ENCODE peak calls at places on chromosomes 7 and 10, in four cellular contexts. Z, B, S and M are unnamed samples. For H3K27me3, the result is how much of the 10 kb centered on the place peaks cover.

GRCh38 chr10:6133331-6134098 is 44.7 kb downstream of the RBM17 start:
- DNase-seq in Z (no peak), B (no peak), S (no peak), M (no peak)

GRCh38 chr7:68760556-68760955 is 837.7 kb upstream of the AUTS2 start:
- DNase-seq in Z (no peak), B (no peak), S (no peak), M (no peak)

GRCh38 chr7:23356168-23356567 is 57.0 kb downstream of the MALSU1 start:
- DNase-seq in Z (no peak), B (no peak), S (no peak), M (no peak)

GRCh38 chr10:131725736-131726459 is 174.9 kb upstream of the PPP2R2D start:
- DNase-seq in Z (no peak), B (no peak), S (no peak), M (peak)

GRCh38 chr7:57579454-57579853 is 129.5 kb downstream of the ZNF716 start:
- DNase-seq in Z (no peak), B (no peak), S (no peak), M (no peak)

GRCh38 chr10:78045237-78045636 is 11.6 kb downstream of the RPS24 start:
- DNase-seq in Z (no peak), B (no peak), S (no peak), M (no peak)

GRCh38 chr10:124728071-124728829 is 15.9 kb downstream of the FAM53B start:
- DNase-seq in Z (no peak), B (no peak), S (no peak), M (peak)

GRCh38 chr10:106348933-106349332 is 815.6 kb downstream of the SORCS1 start:
- DNase-seq in Z (no peak), B (no peak), S (no peak), M (no peak)

GRCh38 chr7:907158-907980 is 31.0 kb downstream of the GET4 start:
- DNase-seq in Z (no peak), B (no peak), S (no peak), M (no peak)

GRCh38 chr10:59393349-59393748 is 31.0 kb upstream of the FAM13C start:
- DNase-seq in Z (no peak), B (no peak), S (no peak), M (no peak)

GRCh38 chr7:45652630-45653029 is 78.5 kb downstream of the ADCY1 start:
- DNase-seq in Z (no peak), B (no peak), S (no peak), M (no peak)

GRCh38 chr10:2121944-2122343 is 384.6 kb upstream of the ADARB2 start:
- DNase-seq in Z (no peak), B (no peak), S (no peak), M (no peak)

GRCh38 chr7:114901771-114902170 is 20.1 kb upstream of the MDFIC start:
- DNase-seq in Z (no peak), B (no peak), S (peak), M (no peak)

GRCh38 chr10:71740069-71740468 is 20.5 kb upstream of the C10orf105 start:
- DNase-seq in Z (no peak), B (no peak), S (peak), M (no peak)

GRCh38 chr7:74082770-74083116 is 861 bp upstream of the LIMK1 start:
- DNase-seq in Z (no peak), B (no peak), S (no peak), M (no peak)

GRCh38 chr7:7272294-7272693 is 90.0 kb downstream of the C1GALT1 start:
- DNase-seq in Z (no peak), B (no peak), S (no peak), M (no peak)

GRCh38 chr7:158999496-158999895 is 143.1 kb downstream of the DYNC2I1 start:
- DNase-seq in Z (no peak), B (no peak), S (no peak), M (no peak)

GRCh38 chr10:132946806-132947530 is 4.6 kb upstream of the CFAP46 start:
- DNase-seq in Z (no peak), B (peak), S (no peak), M (no peak)

GRCh38 chr10:34295142-34295548 is 520.0 kb downstream of the PARD3 start:
- DNase-seq in Z (no peak), B (no peak), S (no peak), M (no peak)

GRCh38 chr10:86592413-86592812 is 61.9 kb upstream of the OPN4 start:
- DNase-seq in Z (peak), B (peak), S (peak), M (no peak)

GRCh38 chr10:131851332-131851731 is 49.5 kb upstream of the PPP2R2D start:
- DNase-seq in Z (no peak), B (no peak), S (no peak), M (peak)

GRCh38 chr7:4791738-4792536 is 16.5 kb downstream of the AP5Z1 start:
- DNase-seq in Z (peak), B (peak), S (no peak), M (peak)

GRCh38 chr10:67402620-67403019 is 293.4 kb downstream of the CTNNA3 start:
- DNase-seq in Z (no peak), B (no peak), S (no peak), M (no peak)

GRCh38 chr10:129707406-129708388 is 240.7 kb downstream of the MGMT start:
- DNase-seq in Z (no peak), B (no peak), S (no peak), M (no peak)

GRCh38 chr7:1738956-1739355 is 68.9 kb downstream of the ELFN1 start:
- DNase-seq in Z (no peak), B (no peak), S (no peak), M (no peak)

GRCh38 chr7:134710854-134711624 is 64.4 kb downstream of the BPGM start:
- DNase-seq in Z (no peak), B (no peak), S (peak), M (no peak)

GRCh38 chr7:69603937-69604494 is 5.7 kb downstream of the AUTS2 start:
- DNase-seq in Z (no peak), B (no peak), S (no peak), M (no peak)

GRCh38 chr10:93580824-93581223 is 14.4 kb downstream of the FFAR4 start:
- DNase-seq in Z (no peak), B (no peak), S (no peak), M (no peak)

GRCh38 chr7:143884978-143885559 is 16.9 kb downstream of the TCAF1 start:
- DNase-seq in Z (no peak), B (peak), S (no peak), M (peak)
- H3K4me3 ChIP-seq in Z (no peak), B (peak), S (no peak), M (peak)

GRCh38 chr7:116579322-116579721 is 54.5 kb downstream of the CAV1 start:
- DNase-seq in Z (no peak), B (no peak), S (no peak), M (no peak)

GRCh38 chr7:116579835-116580234 is 55.0 kb downstream of the CAV1 start:
- DNase-seq in Z (no peak), B (no peak), S (no peak), M (no peak)

GRCh38 chr7:116576350-116577319 is 51.8 kb downstream of the CAV1 start:
- DNase-seq in Z (no peak), B (no peak), S (peak), M (peak)

GRCh38 chr7:116577320-116577871 is 52.6 kb downstream of the CAV1 start:
- DNase-seq in Z (no peak), B (no peak), S (no peak), M (no peak)

GRCh38 chr7:116578526-116578925 is 53.7 kb downstream of the CAV1 start:
- DNase-seq in Z (no peak), B (no peak), S (no peak), M (no peak)
- H3K27ac ChIP-seq in Z (no peak), B (no peak), S (no peak), M (no peak)

GRCh38 chr7:121327671-121328070 is 1.1 kb upstream of the WNT16 start:
- DNase-seq in Z (no peak), B (no peak), S (no peak), M (no peak)
- H3K27me3 ChIP-seq in Z (under half), B (half or more), S (under half), M (under half)

DNA sequence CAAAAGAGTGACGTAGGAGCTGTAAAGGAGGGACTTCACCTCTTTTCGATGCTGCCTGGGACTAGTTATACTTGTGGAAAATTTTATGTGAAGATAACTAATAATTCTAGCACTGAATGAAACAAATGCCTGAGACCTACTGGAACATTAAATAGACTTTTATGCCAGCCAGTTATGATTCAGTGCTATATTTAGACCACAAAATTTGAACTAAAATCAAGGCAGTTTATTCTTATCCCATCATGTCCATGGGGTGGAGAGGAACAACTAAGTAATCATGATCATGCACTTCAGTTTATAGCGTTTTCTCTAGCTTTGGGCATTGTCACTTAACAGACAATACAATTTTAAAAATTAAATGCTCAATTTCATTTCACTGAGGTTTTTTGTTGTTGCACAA is 76.7 kb downstream of the ZEB1 start:
- DNase-seq in Z (no peak), B (no peak), S (no peak), M (no peak)
- H3K4me3 ChIP-seq in Z (no peak), B (no peak), S (no peak), M (no peak)